ENCODE peak calls at places on chromosomes 7 and 10, in eight cellular contexts. W is heart left ventricle; S is activated T-cell treated with anti-CD3 and anti-CD28 coated beads, Interleukin-2, amount 50 U/mL, for 48 hours; C is HTR-8/SVneo; Y is OCI-M1; G is fibroblast of mammary gland; X is activated naive CD4-positive, alpha-beta T cell treated with anti-CD3 and anti-CD28 coated beads, Interleukin-2, amount 50 U/mL, for 16 hours; P is upper lobe of left lung. A is an unnamed sample.

GRCh38 chr10:29691564-29692064 is 56.8 kb upstream of the SVIL start:
- DNase-seq in W (no peak), P (no peak), Y (no peak), C (peak), G (peak), S (no peak), X (no peak), A (no peak)

GRCh38 chr10:128151031-128151430 is 24.8 kb upstream of the MKI67 start:
- DNase-seq in W (no peak), S (no peak), G (no peak), P (no peak), C (no peak), Y (no peak), X (no peak), A (no peak)

GRCh38 chr10:110006358-110007170 is 1.2 kb upstream of the ADD3 start:
- DNase-seq in C (peak), X (peak), S (no peak), G (peak), P (no peak), W (peak), Y (no peak), A (no peak)

GRCh38 chr10:124748206-124748605 is 4.0 kb upstream of the FAM53B start:
- DNase-seq in G (no peak), C (no peak), Y (no peak), P (no peak), S (no peak), X (no peak), W (no peak), A (no peak)

GRCh38 chr7:47725031-47725780 is 143.3 kb upstream of the TNS3 start:
- DNase-seq in G (no peak), C (no peak), W (no peak), P (no peak), Y (no peak), X (no peak), S (no peak), A (no peak)

GRCh38 chr7:143931739-143932138 is 3.3 kb upstream of the OR2F2 start:
- DNase-seq in S (no peak), W (no peak), G (peak), C (no peak), Y (no peak), P (no peak), X (no peak), A (peak)

GRCh38 chr7:15648461-15648961 is 38.0 kb downstream of the MEOX2 start:
- DNase-seq in Y (no peak), X (no peak), S (no peak), C (no peak), G (no peak), P (no peak), W (no peak), A (no peak)

GRCh38 chr7:78326189-78326588 is 527.6 kb downstream of the PHTF2 start:
- DNase-seq in X (no peak), G (peak), Y (no peak), P (no peak), S (no peak), C (peak), W (no peak), A (no peak)

GRCh38 chr10:79353726-79354125 is 6.5 kb downstream of the PPIF start:
- DNase-seq in Y (no peak), X (no peak), C (no peak), W (no peak), P (no peak), G (no peak), S (no peak), A (no peak)

GRCh38 chr10:16943301-16944080 is 126.3 kb upstream of the RSU1 start:
- DNase-seq in G (peak), S (no peak), Y (no peak), P (no peak), X (no peak), W (no peak), C (no peak), A (no peak)

GRCh38 chr7:128910569-128910945 is at the start of gene KCP:
- DNase-seq in G (no peak), W (no peak), S (no peak), P (peak), Y (no peak), C (no peak), X (no peak), A (no peak)

GRCh38 chr10:31650010-31650409 is 278.6 kb downstream of the ARHGAP12 start:
- DNase-seq in P (no peak), S (no peak), Y (no peak), X (no peak), W (peak), G (peak), C (peak), A (no peak)

GRCh38 chr7:1998146-1998545 is 234.6 kb downstream of the MAD1L1 start:
- DNase-seq in Y (no peak), G (no peak), P (peak), W (no peak), X (no peak), S (no peak), C (no peak), A (no peak)

GRCh38 chr7:81333004-81333403 is 414.2 kb upstream of the SEMA3C start:
- DNase-seq in P (no peak), S (no peak), G (peak), Y (no peak), C (peak), X (no peak), W (no peak), A (no peak)

GRCh38 chr7:45702751-45703150 is 128.6 kb downstream of the ADCY1 start:
- DNase-seq in Y (no peak), G (no peak), W (no peak), X (no peak), S (no peak), P (no peak), C (no peak), A (no peak)

A was measured in T-helper 1 cell.